ENCODE peak calls at places on chromosomes 13 and 19, in four cellular contexts. W is AG10803, I is T-helper 1 cell, F is uterus. G is an unnamed sample.
A peak's percentile ranks its signal among the peaks of the same experiment; 100 is the strongest.

GRCh38 chr19:47004012-47004465 is 15.6 kb upstream of the NPAS1 start:
- DNase-seq in F (no peak), I (no peak), W (no peak), G (no peak)

GRCh38 chr19:54231077-54231931 is 8.5 kb upstream of the LILRB3 start:
- DNase-seq in W (peak; percentile 68), F (peak; percentile 71), I (peak; percentile 75), G (peak; percentile 87)

GRCh38 chr19:33157906-33158305 is 26.0 kb downstream of the WDR88 start:
- DNase-seq in I (no peak), W (no peak), F (no peak), G (no peak)

GRCh38 chr19:39327990-39328705 is 7.5 kb upstream of the LRFN1 start:
- DNase-seq in F (peak; percentile 87), W (peak; percentile 60), I (peak; percentile 69), G (peak; percentile 82)

GRCh38 chr19:41945135-41945766 is 13.9 kb downstream of the RABAC1 start:
- DNase-seq in F (no peak), I (peak; percentile 80), W (no peak), G (no peak)

GRCh38 chr13:44300895-44301638 is 72.6 kb upstream of the SERP2 start:
- DNase-seq in W (peak; percentile 68), F (peak; percentile 72), I (no peak), G (peak; percentile 74)

GRCh38 chr13:21486322-21486721 is 27.2 kb upstream of the ZDHHC20 start:
- DNase-seq in W (no peak), F (no peak), I (no peak), G (no peak)

GRCh38 chr19:40279120-40279551 is 6.0 kb downstream of the AKT2 start:
- DNase-seq in I (no peak), W (peak; percentile 81), F (peak; percentile 67), G (peak; percentile 79)

GRCh38 chr13:84607614-84608013 is 725.3 kb upstream of the SLITRK1 start:
- DNase-seq in F (no peak), W (peak; percentile 67), I (no peak), G (no peak)

GRCh38 chr13:94707400-94708021 is 4.8 kb downstream of the SOX21 start:
- DNase-seq in F (no peak), W (no peak), I (no peak), G (no peak)

GRCh38 chr19:2038284-2039081 is 12.6 kb downstream of the MKNK2 start:
- DNase-seq in F (no peak), I (no peak), W (no peak), G (no peak)

GRCh38 chr19:50983625-50984292 is at the start of gene KLK7:
- DNase-seq in I (no peak), W (no peak), F (no peak), G (no peak)

GRCh38 chr13:108269601-108270328 is at the start of gene TNFSF13B:
- DNase-seq in W (peak; percentile 40), I (peak; percentile 15), F (no peak), G (peak; percentile 11)

GRCh38 chr13:65461590-65461989 is 1768.5 kb downstream of the PCDH9 start:
- DNase-seq in F (no peak), I (no peak), W (no peak), G (no peak)

GRCh38 chr19:50654882-50655281 is 5.6 kb downstream of the C19orf81 start:
- DNase-seq in F (no peak), W (no peak), I (no peak), G (no peak)

GRCh38 chr13:30676672-30677071 is 58.7 kb upstream of the ALOX5AP start:
- DNase-seq in W (peak; percentile 26), I (no peak), F (no peak), G (no peak)

GRCh38 chr13:20388184-20388583 is 137.5 kb downstream of the CRYL1 start:
- DNase-seq in I (no peak), F (no peak), W (no peak), G (no peak)

GRCh38 chr13:101556676-101557121 is 104.2 kb downstream of the ITGBL1 start:
- DNase-seq in W (peak; percentile 97), I (no peak), F (no peak), G (no peak)

GRCh38 chr13:48555441-48555840 is 22.6 kb upstream of the RCBTB2 start:
- DNase-seq in W (no peak), F (no peak), I (no peak), G (no peak)

GRCh38 chr19:5288347-5288739 is 52.3 kb downstream of the PTPRS start:
- DNase-seq in W (peak; percentile 35), F (no peak), I (no peak), G (peak; percentile 39)

GRCh38 chr19:58562126-58563033 is 4.0 kb upstream of the UBE2M start:
- DNase-seq in W (peak; percentile 41), I (peak; percentile 30), F (no peak), G (no peak)

GRCh38 chr13:106052200-106052767 is 483.2 kb downstream of the EFNB2 start:
- DNase-seq in F (no peak), I (no peak), W (peak; percentile 16), G (no peak)

GRCh38 chr13:93547886-93548285 is 321.3 kb downstream of the GPC6 start:
- DNase-seq in W (no peak), F (no peak), I (no peak), G (no peak)

GRCh38 chr13:97753269-97753668 is 200.2 kb upstream of the IPO5 start:
- DNase-seq in I (no peak), W (no peak), F (no peak), G (no peak)

GRCh38 chr13:32205426-32206096 is 109.6 kb downstream of the ZAR1L start:
- DNase-seq in I (no peak), F (no peak), W (no peak), G (no peak)

GRCh38 chr13:20191311-20191901 is 1.3 kb downstream of the GJB2 start:
- DNase-seq in F (no peak), I (no peak), W (no peak), G (no peak)

GRCh38 chr13:90485441-90485840 is 862.0 kb upstream of the MIR17HG start:
- DNase-seq in W (peak; percentile 92), I (no peak), F (no peak), G (no peak)

GRCh38 chr19:51108805-51109146 is 567 bp upstream of the CTU1 start:
- DNase-seq in F (no peak), I (no peak), W (no peak), G (no peak)

GRCh38 chr19:49469828-49470614 is 4.0 kb upstream of the FLT3LG start:
- DNase-seq in I (peak; percentile 78), W (no peak), F (no peak), G (no peak)

GRCh38 chr13:21675095-21676007 is 4.5 kb downstream of the FGF9 start:
- DNase-seq in W (no peak), F (no peak), I (peak; percentile 37), G (peak; percentile 47)

GRCh38 chr13:110915874-110916670 is 1.2 kb upstream of the ANKRD10 start:
- DNase-seq in F (no peak), I (no peak), W (peak; percentile 89), G (no peak)

GRCh38 chr19:48203227-48203793 is 32.8 kb downstream of the ZSWIM9 start:
- DNase-seq in I (no peak), W (no peak), F (no peak), G (no peak)

GRCh38 chr19:5042556-5042955 is 73.6 kb downstream of the KDM4B start:
- DNase-seq in W (no peak), I (no peak), F (no peak), G (no peak)

GRCh38 chr19:38781058-38781457 is 7.7 kb upstream of the LGALS7 start:
- DNase-seq in W (no peak), F (no peak), I (no peak), G (no peak)

GRCh38 chr13:41952749-41953148 is 8.2 kb downstream of the VWA8 start:
- DNase-seq in W (no peak), F (no peak), I (no peak), G (no peak)

GRCh38 chr19:2455481-2456300 is 1.1 kb downstream of the LMNB2 start:
- DNase-seq in W (no peak), I (peak; percentile 52), F (no peak), G (peak; percentile 39)

GRCh38 chr13:111968611-111969010 is 98.3 kb upstream of the SOX1 start:
- DNase-seq in W (no peak), I (no peak), F (no peak), G (no peak)

GRCh38 chr13:28611021-28611420 is 47.9 kb upstream of the POMP start:
- DNase-seq in I (no peak), W (no peak), F (no peak), G (no peak)